ENCODE peak calls at places on chromosomes 1 and 21, in five cellular contexts. V is GM23248, G is adipocyte, W is DND-41, L is GM12878. X is an unnamed sample. For H3K4me1, the result is how much of the 10 kb centered on the place peaks cover.

GRCh38 chr1:241871031-241871430 is 23.0 kb downstream of the EXO1 start:
- DNase-seq in V (no peak), G (no peak), W (no peak), L (no peak), X (no peak)

GRCh38 chr1:31238986-31239613 is 587 bp downstream of the NKAIN1 start:
- DNase-seq in V (peak), G (peak), W (no peak), L (no peak), X (peak)

GRCh38 chr1:98316286-98316685 is 345.2 kb upstream of the SNX7 start:
- DNase-seq in V (peak), G (peak), W (no peak), L (no peak), X (peak)

GRCh38 chr1:103525114-103525606 is 339 bp upstream of the RNPC3 start:
- DNase-seq in V (peak), G (peak), W (no peak), L (no peak), X (peak)

GRCh38 chr1:2204384-2205190 is 10.0 kb upstream of the FAAP20 start:
- DNase-seq in V (peak), G (peak), W (no peak), L (no peak), X (no peak)

GRCh38 chr1:95984975-95985374 is 736.6 kb upstream of the PTBP2 start:
- DNase-seq in V (no peak), G (no peak), W (no peak), L (no peak), X (no peak)

GRCh38 chr1:45673956-45674355 is 12.4 kb downstream of the GPBP1L1 start:
- DNase-seq in V (peak), G (no peak), W (no peak), L (no peak), X (no peak)

GRCh38 chr21:26368591-26368990 is 198.0 kb upstream of the APP start:
- DNase-seq in V (no peak), G (no peak), W (no peak), L (no peak), X (no peak)

GRCh38 chr1:55214903-55215193 is 316 bp downstream of the USP24 start:
- DNase-seq in V (peak), G (peak), W (no peak), L (no peak), X (no peak)

GRCh38 chr1:157045251-157046218 is at the start of gene ARHGEF11:
- DNase-seq in V (peak), G (peak), W (no peak), L (no peak), X (peak)

GRCh38 chr1:95023399-95024050 is 49.2 kb downstream of the ALG14 start:
- DNase-seq in V (peak), G (peak), W (no peak), L (no peak), X (peak)

GRCh38 chr1:214700381-214700780 is 97.4 kb downstream of the CENPF start:
- DNase-seq in V (no peak), G (no peak), W (no peak), L (no peak), X (no peak)

GRCh38 chr1:108527135-108527534 is 32.8 kb upstream of the EEIG2 start:
- DNase-seq in V (no peak), G (no peak), W (no peak), L (no peak), X (no peak)

GRCh38 chr1:236541710-236542109 is 17.9 kb downstream of the LGALS8 start:
- DNase-seq in V (no peak), G (no peak), W (no peak), L (no peak), X (no peak)

GRCh38 chr1:115727706-115728249 is 40.7 kb downstream of the CASQ2 start:
- DNase-seq in V (peak), G (peak), W (no peak), L (no peak), X (peak)

GRCh38 chr1:225460021-225460736 is 32.3 kb upstream of the LBR start:
- DNase-seq in V (peak), G (no peak), W (peak), L (no peak), X (no peak)

GRCh38 chr1:99672500-99673213 is 26.7 kb downstream of the PALMD start:
- DNase-seq in V (no peak), G (no peak), W (no peak), L (no peak), X (no peak)

GRCh38 chr1:197222780-197223179 is 45.3 kb upstream of the CRB1 start:
- DNase-seq in V (no peak), G (no peak), W (no peak), L (no peak), X (no peak)

GRCh38 chr1:19815801-19816736 is 986 bp upstream of the RNF186 start:
- DNase-seq in V (no peak), G (no peak), W (no peak), L (no peak), X (no peak)

GRCh38 chr1:81921344-81921743 is 120.6 kb downstream of the ADGRL2 start:
- DNase-seq in V (no peak), G (no peak), W (no peak), L (no peak), X (no peak)

GRCh38 chr1:81922955-81923354 is 122.2 kb downstream of the ADGRL2 start:
- DNase-seq in V (no peak), G (no peak), W (no peak), L (no peak), X (no peak)

GRCh38 chr1:81920245-81920740 is 119.6 kb downstream of the ADGRL2 start:
- DNase-seq in V (peak), G (peak), W (no peak), L (no peak), X (peak)

DNA sequence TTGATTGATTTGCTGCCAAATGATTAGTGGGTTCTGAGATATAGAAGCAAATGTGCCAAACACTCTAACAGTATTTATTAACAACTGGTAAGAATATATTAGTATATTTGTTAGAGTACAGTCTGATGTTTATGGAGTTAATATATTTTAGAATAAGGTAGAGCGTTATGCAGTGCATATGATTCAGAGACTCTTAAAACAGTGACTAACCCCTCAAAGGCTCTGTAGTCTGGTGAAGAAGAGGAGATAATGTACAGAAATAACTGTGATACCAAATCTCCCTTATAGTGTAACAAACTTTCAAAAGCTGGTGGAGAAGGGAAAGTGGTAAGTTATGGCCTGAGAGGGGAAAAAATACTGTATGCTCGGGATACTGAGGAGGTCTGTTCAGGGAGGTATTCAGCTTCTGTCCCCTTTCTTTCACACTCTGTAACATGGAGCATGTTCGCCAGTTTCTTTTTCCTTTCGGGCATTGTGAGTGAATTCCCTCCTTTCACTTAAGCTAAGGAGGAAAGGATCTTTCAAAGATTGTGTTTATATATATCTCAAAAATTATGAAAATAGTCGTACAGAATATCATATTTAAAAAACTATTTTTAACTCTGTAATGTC is 121.2 kb downstream of the ADGRL2 start:
- DNase-seq in V (peak), G (peak), W (no peak), L (no peak), X (no peak)
- H3K4me1 ChIP-seq in V (under half), G (under half), W (under half), L (under half), X (under half)

DNA sequence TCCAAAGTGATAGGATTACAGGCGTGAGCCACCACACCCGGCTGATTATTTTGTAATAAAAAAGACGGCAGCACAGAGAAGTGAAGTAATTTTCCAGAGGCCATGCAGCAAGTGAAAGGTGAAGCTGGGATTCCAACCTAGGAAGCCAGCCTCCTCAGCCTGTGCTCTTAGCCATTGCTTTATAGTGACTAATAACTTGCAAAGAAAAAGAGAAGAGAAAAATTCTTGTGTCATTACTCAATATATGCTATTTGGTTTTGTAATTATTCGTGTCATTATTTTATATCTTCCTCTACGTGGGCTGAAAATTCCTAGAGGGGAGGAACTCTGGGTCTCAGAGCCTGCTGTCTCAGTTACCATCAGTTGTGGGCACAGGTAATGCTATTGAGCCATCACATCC is 1.6 kb upstream of the IER5 start:
- DNase-seq in V (peak), G (peak), W (no peak), L (no peak), X (peak)
- H3K9ac ChIP-seq in V (peak), G (no peak), W (no peak), L (no peak), X (no peak)

DNA sequence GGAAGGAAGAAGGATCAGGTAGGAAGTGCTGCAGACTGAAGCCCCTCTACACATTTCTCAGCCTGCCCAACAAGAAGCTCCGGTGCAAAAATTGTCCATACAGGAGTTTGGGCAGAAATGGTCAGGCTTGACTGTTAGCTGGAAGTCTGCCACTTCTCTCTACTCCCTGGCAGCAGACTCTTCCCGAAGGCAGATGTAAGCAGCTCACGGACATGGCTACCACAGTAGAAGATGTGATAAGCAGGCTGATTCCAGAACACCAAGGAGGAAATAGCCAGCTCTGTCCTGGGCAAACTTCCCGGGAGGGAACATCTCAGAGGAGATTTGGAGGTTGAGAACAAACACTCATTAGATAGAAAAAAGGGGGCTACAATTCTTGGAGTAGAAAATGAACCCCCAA is 52.6 kb downstream of the TRABD2B start:
- DNase-seq in V (no peak), G (no peak), W (no peak), L (no peak), X (no peak)
- H3K4me1 ChIP-seq in V (under half), G (under half), W (under half), L (under half), X (under half)

DNA sequence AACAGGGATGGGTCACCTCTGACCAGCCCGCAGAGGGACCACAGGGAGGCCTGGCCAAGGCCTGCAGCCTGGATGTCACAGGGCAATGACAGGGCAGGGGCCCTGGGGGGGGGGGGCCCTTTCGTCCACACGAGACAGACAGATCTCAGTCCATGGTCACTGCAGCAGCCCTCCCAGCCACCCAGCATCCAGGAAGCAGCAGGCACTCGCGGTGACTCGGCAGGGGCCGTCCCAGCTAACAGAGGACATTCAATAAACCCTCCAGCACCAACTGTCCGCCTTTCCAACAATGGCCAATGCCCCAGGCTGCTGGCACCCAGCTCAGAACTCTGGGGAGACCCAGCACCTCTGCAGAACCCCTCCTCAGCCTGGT is 32.9 kb downstream of the MEGF6 start:
- DNase-seq in V (no peak), G (no peak), W (no peak), L (no peak), X (no peak)
- H3K9ac ChIP-seq in V (no peak), G (no peak), W (no peak), L (no peak), X (no peak)

GRCh38 chr1:36352141-36352909 is 28.9 kb upstream of the EVA1B start:
- DNase-seq in V (peak), G (no peak), W (no peak), L (no peak), X (no peak)
- H3K4me1 ChIP-seq in V (under half), G (under half), W (under half), L (under half), X (half or more)

DNA sequence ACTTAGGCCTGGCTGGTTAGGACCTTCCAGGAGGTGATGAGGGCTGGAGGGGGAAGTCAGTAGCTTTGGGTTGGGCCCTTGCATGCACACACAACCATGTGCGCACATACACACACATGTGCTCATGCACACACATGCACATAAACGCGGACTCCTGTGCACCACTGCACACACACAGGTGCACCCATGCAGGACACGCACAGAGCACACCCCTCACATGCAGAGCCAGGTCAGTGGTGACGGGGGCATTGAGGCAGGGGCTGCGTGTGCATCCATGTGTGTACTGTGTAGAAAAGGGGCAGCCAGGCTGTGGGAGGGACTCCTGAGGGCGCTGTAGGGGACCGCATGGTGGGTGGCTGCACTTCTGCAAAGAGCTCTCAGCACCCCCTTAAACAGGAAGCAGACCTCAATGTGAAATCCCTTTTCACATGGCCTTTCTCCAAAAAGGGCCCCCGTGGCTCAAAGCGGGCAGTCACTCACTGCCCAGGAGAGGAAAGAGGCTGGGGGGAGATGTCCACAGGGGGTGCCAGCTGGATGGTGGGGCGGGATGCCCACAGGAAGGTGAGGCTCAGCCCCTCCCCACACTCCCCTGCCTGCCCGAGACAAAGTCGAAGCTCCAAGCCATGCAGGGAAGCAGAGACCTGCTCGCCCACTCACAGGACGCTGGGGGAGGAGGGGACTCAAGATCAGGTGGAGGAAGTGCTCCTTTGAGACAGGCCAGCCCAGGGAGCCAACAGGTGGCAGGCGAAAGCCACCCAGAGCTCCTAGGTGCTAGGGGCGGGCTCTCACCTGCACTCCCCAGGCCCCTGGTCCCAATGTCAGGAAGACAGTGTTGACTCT is 95.2 kb downstream of the ITPKB start:
- DNase-seq in V (no peak), G (no peak), W (no peak), L (peak), X (no peak)
- H3K9ac ChIP-seq in V (no peak), G (no peak), W (no peak), L (no peak), X (no peak)

X was measured in mammary epithelial cell.